ENCODE peak calls at places on chromosomes 1 and 21, in four cellular contexts. D is A549, V is tibial nerve, K is upper lobe of left lung. X is an unnamed sample.

GRCh38 chr1:94068831-94069648 is 51.9 kb downstream of the ABCA4 start:
- DNase-seq in V (no peak), D (peak; percentile 73), K (no peak), X (no peak)

GRCh38 chr1:156852414-156852874 is 6.5 kb downstream of the INSRR start:
- DNase-seq in V (peak; percentile 35), D (peak; percentile 27), K (peak; percentile 75), X (no peak)

GRCh38 chr1:243686149-243686548 is 163.9 kb downstream of the AKT3 start:
- DNase-seq in K (no peak), D (no peak), V (no peak), X (no peak)

GRCh38 chr1:202233171-202233570 is 39.6 kb downstream of the LGR6 start:
- DNase-seq in V (no peak), D (no peak), K (no peak), X (no peak)

GRCh38 chr1:182217967-182218366 is 156.5 kb upstream of the ZNF648 start:
- DNase-seq in V (no peak), D (no peak), K (no peak), X (no peak)

GRCh38 chr1:17562375-17562774 is 22.9 kb downstream of the ARHGEF10L start:
- DNase-seq in K (no peak), V (no peak), D (no peak), X (no peak)

GRCh38 chr1:187384504-187384903 is 555.8 kb downstream of the PLA2G4A start:
- DNase-seq in V (no peak), D (no peak), K (no peak), X (no peak)

GRCh38 chr1:176567190-176567794 is 104.3 kb downstream of the PAPPA2 start:
- DNase-seq in D (peak; percentile 14), K (no peak), V (no peak), X (no peak)

GRCh38 chr1:112325504-112325903 is 70.5 kb upstream of the CTTNBP2NL start:
- DNase-seq in D (no peak), K (peak; percentile 31), V (no peak), X (no peak)

GRCh38 chr1:50750021-50750619 is 209.9 kb downstream of the FAF1 start:
- DNase-seq in K (no peak), D (peak; percentile 53), V (no peak), X (no peak)

GRCh38 chr1:240765732-240766363 is 153.9 kb upstream of the GREM2 start:
- DNase-seq in V (no peak), D (peak; percentile 12), K (no peak), X (no peak)

GRCh38 chr1:21574464-21575151 is 65.4 kb downstream of the ALPL start:
- DNase-seq in K (peak; percentile 84), D (no peak), V (no peak), X (no peak)

GRCh38 chr1:151612506-151613274 is 840 bp downstream of the SNX27 start:
- DNase-seq in V (no peak), K (no peak), D (peak; percentile 26), X (no peak)

GRCh38 chr1:116309090-116309870 is 63.8 kb upstream of the ATP1A1 start:
- DNase-seq in V (no peak), D (no peak), K (no peak), X (peak; percentile 82)

GRCh38 chr1:29793101-29793546 is 556.8 kb downstream of the PTPRU start:
- DNase-seq in V (peak; percentile 65), K (no peak), D (peak; percentile 67), X (peak; percentile 94)

GRCh38 chr1:184471686-184472085 is 84.9 kb downstream of the C1orf21 start:
- DNase-seq in D (no peak), K (no peak), V (no peak), X (no peak)
- TF ChIP-seq EP300 in D (no peak), K (no peak), V (no peak), X (no peak)

GRCh38 chr1:172914517-172915144 is 136.1 kb downstream of the TNFSF18 start:
- DNase-seq in K (no peak), V (no peak), D (no peak), X (no peak)

GRCh38 chr1:172918478-172918877 is 132.3 kb downstream of the TNFSF18 start:
- DNase-seq in K (no peak), D (no peak), V (no peak), X (no peak)

GRCh38 chr1:172916126-172916525 is 134.6 kb downstream of the TNFSF18 start:
- DNase-seq in D (no peak), V (no peak), K (no peak), X (no peak)

GRCh38 chr1:172915276-172915675 is 135.5 kb downstream of the TNFSF18 start:
- DNase-seq in K (no peak), V (no peak), D (no peak), X (no peak)

DNA sequence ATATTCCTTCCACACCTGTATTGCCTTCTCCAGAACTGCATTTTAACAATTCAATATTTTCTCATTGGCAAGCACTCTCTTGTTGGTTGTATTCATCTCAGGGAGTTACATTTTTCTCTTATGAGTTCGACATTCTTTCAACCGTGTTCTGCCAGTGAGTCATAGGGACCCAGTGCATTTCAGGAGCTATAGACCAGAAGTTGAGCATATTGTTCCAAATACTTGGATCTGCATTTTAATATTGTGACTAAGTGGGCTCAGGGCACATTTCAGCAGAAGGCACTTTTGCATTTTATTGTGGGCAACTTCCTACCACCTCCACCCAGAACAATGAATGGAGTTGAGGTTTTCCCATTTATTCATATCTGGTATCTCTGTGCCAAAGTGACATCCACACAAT is 132.8 kb downstream of the TNFSF18 start:
- DNase-seq in V (no peak), D (peak; percentile 84), K (no peak), X (no peak)
- H3K27ac ChIP-seq in V (no peak overlapping the region), D (peak overlapping the region; percentile 77), K (no peak overlapping the region), X (peak overlapping the region; percentile 39)

GRCh38 chr1:198798923-198799386 is 160.1 kb downstream of the PTPRC start:
- DNase-seq in V (no peak), D (no peak), K (no peak), X (no peak)
- TF ChIP-seq CTCF in V (no peak), D (no peak), K (no peak), X (no peak)

GRCh38 chr21:39788383-39788782 is 43.4 kb downstream of the IGSF5 start:
- DNase-seq in D (peak; percentile 72), K (peak; percentile 81), V (peak; percentile 57), X (peak; percentile 94)
- TF ChIP-seq EP300 in D (no peak), K (no peak), V (no peak), X (peak; percentile 18)

DNA sequence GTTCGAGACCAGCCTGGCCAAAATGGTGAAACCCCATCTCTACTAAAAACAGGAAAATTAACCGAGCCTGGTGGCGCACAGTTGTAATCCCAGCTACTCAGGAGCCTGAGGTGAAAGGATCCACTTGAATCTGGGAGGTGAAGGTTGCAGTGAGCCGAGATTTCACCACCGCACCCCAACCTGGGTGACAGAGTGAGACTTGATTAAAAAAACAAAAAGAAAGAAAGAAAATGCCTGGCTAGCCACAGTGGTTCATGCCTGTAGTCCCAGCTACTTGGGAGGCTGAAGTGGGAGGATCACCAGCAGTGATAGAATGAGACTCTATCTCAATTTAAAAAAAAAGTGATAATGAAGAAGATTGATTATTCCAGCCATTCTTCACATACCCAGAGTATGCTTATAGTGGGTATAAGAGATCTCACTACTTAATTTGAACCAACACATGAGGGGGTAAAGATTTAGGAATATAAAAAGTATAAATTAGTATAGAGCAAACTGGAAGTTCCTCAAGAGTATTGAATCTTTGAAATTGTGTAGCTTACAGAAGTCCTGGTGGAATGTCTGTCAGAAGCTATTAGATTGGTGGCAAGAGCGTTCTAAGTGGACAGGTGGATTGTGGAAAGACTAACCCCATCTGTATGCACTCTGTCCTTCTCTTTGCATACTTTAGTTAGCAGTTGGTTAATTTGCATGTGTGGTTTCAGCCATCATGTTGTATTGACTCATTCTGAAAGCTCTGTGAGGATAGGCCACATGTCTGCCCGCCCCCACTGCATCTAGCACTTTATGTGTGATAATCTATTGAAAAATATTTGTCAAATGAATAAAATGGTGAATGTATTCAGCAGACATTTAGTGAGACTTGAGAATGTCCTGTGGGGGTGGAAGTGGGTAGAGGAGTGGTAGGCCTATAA is 25.0 kb downstream of the RLF start:
- DNase-seq in D (no peak), K (no peak), V (no peak), X (no peak)
- H3K27ac ChIP-seq in D (no peak overlapping the region), K (no peak overlapping the region), V (no peak overlapping the region), X (no peak overlapping the region)